ENCODE peak calls at places on chromosome 14, in nine cellular contexts. One of them, this sample, is unnamed.

GRCh38 chr14:77151245-77151644 is 9.7 kb upstream of the ZDHHC22 start:
- DNase-seq in HCT116: no peak
- DNase-seq in IMR-90: no peak
- DNase-seq in transverse colon: no peak
- DNase-seq in tibial nerve: no peak
- DNase-seq in gastrocnemius medialis: no peak
- DNase-seq in right lobe of liver: no peak
- DNase-seq in Peyer's patch: no peak
- DNase-seq in stomach: no peak
- DNase-seq in this sample: no peak

GRCh38 chr14:51957950-51958349 is 31.4 kb upstream of the RTRAF start:
- DNase-seq in HCT116: no peak
- DNase-seq in IMR-90: peak
- DNase-seq in transverse colon: no peak
- DNase-seq in tibial nerve: no peak
- DNase-seq in gastrocnemius medialis: no peak
- DNase-seq in right lobe of liver: no peak
- DNase-seq in Peyer's patch: no peak
- DNase-seq in stomach: no peak
- DNase-seq in this sample: no peak

GRCh38 chr14:71190691-71191090 is 283.4 kb downstream of the PCNX1 start:
- DNase-seq in HCT116: no peak
- DNase-seq in IMR-90: no peak
- DNase-seq in transverse colon: no peak
- DNase-seq in tibial nerve: no peak
- DNase-seq in gastrocnemius medialis: no peak
- DNase-seq in right lobe of liver: no peak
- DNase-seq in Peyer's patch: no peak
- DNase-seq in stomach: no peak
- DNase-seq in this sample: no peak

GRCh38 chr14:91038439-91038838 is 22.0 kb downstream of the RPS6KA5 start:
- DNase-seq in HCT116: no peak
- DNase-seq in IMR-90: no peak
- DNase-seq in transverse colon: no peak
- DNase-seq in tibial nerve: no peak
- DNase-seq in gastrocnemius medialis: peak
- DNase-seq in right lobe of liver: no peak
- DNase-seq in Peyer's patch: no peak
- DNase-seq in stomach: no peak
- DNase-seq in this sample: no peak

GRCh38 chr14:52020866-52021717 is 31.7 kb downstream of the RTRAF start:
- DNase-seq in HCT116: no peak
- DNase-seq in IMR-90: no peak
- DNase-seq in transverse colon: no peak
- DNase-seq in tibial nerve: no peak
- DNase-seq in gastrocnemius medialis: no peak
- DNase-seq in right lobe of liver: no peak
- DNase-seq in Peyer's patch: no peak
- DNase-seq in stomach: no peak
- DNase-seq in this sample: no peak

GRCh38 chr14:49586673-49587460 is 687 bp upstream of the RPS29 start:
- DNase-seq in HCT116: peak
- DNase-seq in IMR-90: peak
- DNase-seq in transverse colon: peak
- DNase-seq in tibial nerve: no peak
- DNase-seq in gastrocnemius medialis: no peak
- DNase-seq in right lobe of liver: no peak
- DNase-seq in Peyer's patch: no peak
- DNase-seq in stomach: no peak
- DNase-seq in this sample: no peak

GRCh38 chr14:84085493-84085892 is 1444.5 kb upstream of the FLRT2 start:
- DNase-seq in HCT116: no peak
- DNase-seq in IMR-90: no peak
- DNase-seq in transverse colon: no peak
- DNase-seq in tibial nerve: no peak
- DNase-seq in gastrocnemius medialis: no peak
- DNase-seq in right lobe of liver: no peak
- DNase-seq in Peyer's patch: no peak
- DNase-seq in stomach: no peak
- DNase-seq in this sample: no peak

GRCh38 chr14:69713976-69714716 is 52.8 kb upstream of the SRSF5 start:
- DNase-seq in HCT116: no peak
- DNase-seq in IMR-90: no peak
- DNase-seq in transverse colon: peak
- DNase-seq in tibial nerve: no peak
- DNase-seq in gastrocnemius medialis: no peak
- DNase-seq in right lobe of liver: no peak
- DNase-seq in Peyer's patch: no peak
- DNase-seq in stomach: no peak
- DNase-seq in this sample: no peak

GRCh38 chr14:77181603-77182437 is at the start of gene TMEM63C:
- DNase-seq in HCT116: peak
- DNase-seq in IMR-90: no peak
- DNase-seq in transverse colon: peak
- DNase-seq in tibial nerve: no peak
- DNase-seq in gastrocnemius medialis: no peak
- DNase-seq in right lobe of liver: no peak
- DNase-seq in Peyer's patch: peak
- DNase-seq in stomach: peak
- DNase-seq in this sample: no peak

GRCh38 chr14:59182641-59183040 is 5.8 kb upstream of the DAAM1 start:
- DNase-seq in HCT116: no peak
- DNase-seq in IMR-90: no peak
- DNase-seq in transverse colon: no peak
- DNase-seq in tibial nerve: no peak
- DNase-seq in gastrocnemius medialis: no peak
- DNase-seq in right lobe of liver: no peak
- DNase-seq in Peyer's patch: no peak
- DNase-seq in stomach: no peak
- DNase-seq in this sample: no peak

GRCh38 chr14:77248666-77249065 is 22.3 kb downstream of the NGB start:
- DNase-seq in HCT116: no peak
- DNase-seq in IMR-90: peak
- DNase-seq in transverse colon: no peak
- DNase-seq in tibial nerve: no peak
- DNase-seq in gastrocnemius medialis: no peak
- DNase-seq in right lobe of liver: no peak
- DNase-seq in Peyer's patch: no peak
- DNase-seq in stomach: no peak
- DNase-seq in this sample: no peak

GRCh38 chr14:31592122-31592521 is 30.9 kb downstream of the NUBPL start:
- DNase-seq in HCT116: no peak
- DNase-seq in IMR-90: no peak
- DNase-seq in transverse colon: no peak
- DNase-seq in tibial nerve: no peak
- DNase-seq in gastrocnemius medialis: no peak
- DNase-seq in right lobe of liver: no peak
- DNase-seq in Peyer's patch: no peak
- DNase-seq in stomach: no peak
- DNase-seq in this sample: no peak

GRCh38 chr14:89330236-89331002 is 86.6 kb downstream of the FOXN3 start:
- DNase-seq in HCT116: no peak
- DNase-seq in IMR-90: peak
- DNase-seq in transverse colon: peak
- DNase-seq in tibial nerve: no peak
- DNase-seq in gastrocnemius medialis: peak
- DNase-seq in right lobe of liver: no peak
- DNase-seq in Peyer's patch: no peak
- DNase-seq in stomach: no peak
- DNase-seq in this sample: no peak

GRCh38 chr14:89767861-89768268 is 186.7 kb downstream of the EFCAB11 start:
- DNase-seq in HCT116: peak
- DNase-seq in IMR-90: peak
- DNase-seq in transverse colon: peak
- DNase-seq in tibial nerve: no peak
- DNase-seq in gastrocnemius medialis: no peak
- DNase-seq in right lobe of liver: no peak
- DNase-seq in Peyer's patch: no peak
- DNase-seq in stomach: no peak
- DNase-seq in this sample: no peak

GRCh38 chr14:100684961-100685360 is 41.7 kb upstream of the DLK1 start:
- DNase-seq in HCT116: no peak
- DNase-seq in IMR-90: no peak
- DNase-seq in transverse colon: no peak
- DNase-seq in tibial nerve: no peak
- DNase-seq in gastrocnemius medialis: no peak
- DNase-seq in right lobe of liver: no peak
- DNase-seq in Peyer's patch: no peak
- DNase-seq in stomach: no peak
- DNase-seq in this sample: no peak

GRCh38 chr14:36553650-36554260 is 28.7 kb downstream of the NKX2-8 start:
- DNase-seq in HCT116: peak
- DNase-seq in IMR-90: peak
- DNase-seq in transverse colon: no peak
- DNase-seq in tibial nerve: no peak
- DNase-seq in gastrocnemius medialis: no peak
- DNase-seq in right lobe of liver: no peak
- DNase-seq in Peyer's patch: no peak
- DNase-seq in stomach: no peak
- DNase-seq in this sample: no peak

DNA sequence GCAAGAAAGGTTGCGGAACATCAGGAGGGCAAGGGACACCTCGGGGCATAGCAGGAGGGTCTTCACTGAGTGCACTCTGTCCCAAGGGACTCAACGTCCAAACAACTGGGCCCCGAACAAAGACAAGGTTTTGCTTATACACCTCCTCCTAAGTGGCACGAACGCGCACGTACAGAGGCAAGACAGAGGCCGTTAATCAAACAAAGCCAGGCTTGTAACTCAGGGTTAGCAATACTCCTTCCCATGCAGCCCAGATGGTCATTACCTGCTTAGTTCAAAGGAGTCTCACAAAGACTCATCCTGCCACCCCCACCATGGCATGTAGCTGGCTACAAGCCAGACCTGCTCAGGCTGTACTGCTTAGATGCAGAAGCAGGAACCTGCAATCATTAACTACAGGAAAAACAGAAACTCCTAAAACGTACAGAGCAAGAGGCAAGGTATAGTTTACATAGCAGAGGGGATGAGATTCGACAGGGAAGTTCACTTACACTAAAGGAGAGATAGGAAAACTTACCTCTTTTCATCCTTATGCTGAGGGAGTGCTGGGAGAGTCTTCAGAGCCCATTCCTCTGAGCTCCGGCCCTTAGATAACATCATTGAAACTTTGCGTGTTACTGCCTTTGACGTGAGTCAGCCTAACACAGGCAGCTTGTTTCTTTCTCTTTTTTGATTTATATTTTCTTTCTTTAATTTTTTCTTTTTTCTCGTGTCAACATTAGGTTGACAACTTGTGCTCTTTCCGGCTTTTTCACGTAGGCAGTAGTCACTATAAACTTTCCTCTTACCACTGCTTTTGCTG is 1319.1 kb downstream of the TMEM121 start:
- DNase-seq in HCT116: no peak
- DNase-seq in IMR-90: no peak
- DNase-seq in transverse colon: peak
- DNase-seq in tibial nerve: no peak
- DNase-seq in gastrocnemius medialis: no peak
- DNase-seq in right lobe of liver: peak
- DNase-seq in Peyer's patch: peak
- DNase-seq in stomach: peak
- DNase-seq in this sample: no peak
- H3K27ac ChIP-seq in HCT116: no peak
- H3K27ac ChIP-seq in IMR-90: no peak
- H3K27ac ChIP-seq in transverse colon: peak
- H3K27ac ChIP-seq in tibial nerve: peak
- H3K27ac ChIP-seq in gastrocnemius medialis: peak
- H3K27ac ChIP-seq in right lobe of liver: peak
- H3K27ac ChIP-seq in Peyer's patch: peak
- H3K27ac ChIP-seq in stomach: peak
- H3K27ac ChIP-seq in this sample: peak

DNA sequence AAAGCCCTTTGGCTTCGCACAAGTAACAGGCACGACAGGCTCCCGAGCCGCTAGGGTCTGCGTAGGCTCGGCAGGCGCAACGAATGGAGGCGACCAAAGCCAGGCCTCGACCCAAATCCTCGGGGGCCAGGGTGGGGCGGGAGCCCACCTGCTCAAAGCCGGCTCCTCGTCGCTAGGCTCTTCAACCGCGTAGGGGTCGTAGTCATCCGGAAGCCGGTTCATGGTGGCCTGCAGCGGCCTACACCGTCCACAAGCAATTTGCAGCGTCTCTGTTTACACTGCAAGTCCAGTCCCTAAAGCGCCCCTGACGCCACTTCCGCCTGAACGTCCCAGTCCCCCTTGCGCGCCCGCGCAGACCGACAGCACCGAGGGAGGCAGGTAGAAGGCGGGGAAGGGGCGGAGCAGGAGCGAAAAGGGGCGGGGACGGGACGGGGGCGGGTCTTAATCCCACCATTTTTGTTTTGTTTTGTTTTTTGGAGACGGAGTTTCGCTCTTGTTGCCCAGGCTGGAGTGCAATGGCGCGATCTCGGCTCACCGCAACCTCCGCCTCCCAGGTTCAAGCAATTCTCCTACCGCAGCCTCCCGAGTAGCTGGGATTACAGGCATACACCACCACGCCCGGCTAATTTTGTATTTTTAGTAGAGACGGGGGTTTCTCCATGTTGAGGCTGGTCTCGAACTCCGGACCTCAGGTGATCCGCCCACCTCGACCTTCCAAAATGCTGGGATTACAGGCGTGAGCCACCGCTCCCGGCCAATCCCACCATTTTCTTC is at the start of gene EAPP:
- DNase-seq in HCT116: peak
- DNase-seq in IMR-90: peak
- DNase-seq in transverse colon: peak
- DNase-seq in tibial nerve: peak
- DNase-seq in gastrocnemius medialis: peak
- DNase-seq in right lobe of liver: peak
- DNase-seq in Peyer's patch: peak
- DNase-seq in stomach: peak
- DNase-seq in this sample: peak
- TF ChIP-seq POLR2A in HCT116: peak
- TF ChIP-seq POLR2A in IMR-90: peak
- TF ChIP-seq POLR2A in transverse colon: peak
- TF ChIP-seq POLR2A in tibial nerve: peak
- TF ChIP-seq POLR2A in gastrocnemius medialis: peak
- TF ChIP-seq POLR2A in right lobe of liver: peak
- TF ChIP-seq POLR2A in Peyer's patch: peak
- TF ChIP-seq POLR2A in stomach: peak
- TF ChIP-seq POLR2A in this sample: peak

DNA sequence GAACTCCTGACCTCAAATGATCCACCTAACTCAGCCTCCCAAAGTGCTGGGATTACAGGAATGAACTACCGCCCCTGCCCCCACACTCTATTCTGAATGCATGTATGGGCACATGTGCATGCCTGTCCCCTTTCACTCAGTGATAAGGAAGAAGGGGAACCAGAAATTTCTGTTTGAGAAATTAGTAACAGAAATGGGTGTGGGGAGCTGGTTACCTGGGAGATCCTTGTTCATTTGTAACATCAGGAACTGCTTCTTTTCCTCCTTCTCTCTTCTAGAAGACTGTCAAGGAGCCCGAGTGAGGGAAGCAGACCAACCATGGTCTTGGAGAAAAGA is 3.5 kb downstream of the PPP1R3E start:
- DNase-seq in HCT116: no peak
- DNase-seq in IMR-90: no peak
- DNase-seq in transverse colon: no peak
- DNase-seq in tibial nerve: no peak
- DNase-seq in gastrocnemius medialis: no peak
- DNase-seq in right lobe of liver: no peak
- DNase-seq in Peyer's patch: no peak
- DNase-seq in stomach: no peak
- DNase-seq in this sample: no peak
- H3K27ac ChIP-seq in HCT116: no peak
- H3K27ac ChIP-seq in IMR-90: no peak
- H3K27ac ChIP-seq in transverse colon: peak
- H3K27ac ChIP-seq in tibial nerve: peak
- H3K27ac ChIP-seq in gastrocnemius medialis: peak
- H3K27ac ChIP-seq in right lobe of liver: no peak
- H3K27ac ChIP-seq in Peyer's patch: peak
- H3K27ac ChIP-seq in stomach: peak
- H3K27ac ChIP-seq in this sample: peak

GRCh38 chr14:94030571-94030970 is 4.4 kb downstream of the OTUB2 start:
- DNase-seq in HCT116: no peak
- DNase-seq in IMR-90: no peak
- DNase-seq in transverse colon: no peak
- DNase-seq in tibial nerve: no peak
- DNase-seq in gastrocnemius medialis: no peak
- DNase-seq in right lobe of liver: peak
- DNase-seq in Peyer's patch: no peak
- DNase-seq in stomach: no peak
- DNase-seq in this sample: no peak
- TF ChIP-seq POLR2A in HCT116: no peak
- TF ChIP-seq POLR2A in IMR-90: no peak
- TF ChIP-seq POLR2A in transverse colon: no peak
- TF ChIP-seq POLR2A in tibial nerve: no peak
- TF ChIP-seq POLR2A in gastrocnemius medialis: no peak
- TF ChIP-seq POLR2A in right lobe of liver: no peak
- TF ChIP-seq POLR2A in Peyer's patch: no peak
- TF ChIP-seq POLR2A in stomach: no peak
- TF ChIP-seq POLR2A in this sample: no peak

This sample was measured in heart left ventricle.